ENCODE peak calls at places on chromosomes 2 and 18, in eight cellular contexts. B is cardiac fibroblast, D is fibroblast of lung, U is coronary artery, L is SJSA1, S is fibroblast of pulmonary artery, P is fibroblast of mammary gland, I is aorta. C is an unnamed sample.

GRCh38 chr2:239882335-239882734 is 142.8 kb downstream of the NDUFA10 start:
- DNase-seq in P (peak), U (peak), I (no peak), L (peak), S (peak), B (peak), D (peak), C (peak)

GRCh38 chr2:26767129-26767528 is 3.0 kb downstream of the SLC35F6 start:
- DNase-seq in D (no peak), L (no peak), P (no peak), I (no peak), B (no peak), U (no peak), S (no peak), C (no peak)

GRCh38 chr2:1772868-1773267 is 28.6 kb upstream of the PXDN start:
- DNase-seq in D (peak), P (no peak), B (no peak), L (no peak), U (no peak), S (no peak), I (no peak), C (no peak)

GRCh38 chr2:157875720-157876065 is 437 bp downstream of the ACVR1 start:
- DNase-seq in L (peak), U (no peak), I (peak), D (peak), S (no peak), B (no peak), P (no peak), C (peak)

GRCh38 chr2:236538242-236538641 is 31.4 kb upstream of the ACKR3 start:
- DNase-seq in S (no peak), B (no peak), L (no peak), I (no peak), D (no peak), P (no peak), U (no peak), C (no peak)

GRCh38 chr18:26549486-26550435 is 1.4 kb upstream of the KCTD1 start:
- DNase-seq in B (peak), P (peak), U (peak), L (peak), I (peak), D (peak), S (peak), C (peak)

GRCh38 chr2:51673628-51674027 is 641.7 kb upstream of the NRXN1 start:
- DNase-seq in P (no peak), I (no peak), B (no peak), S (no peak), L (no peak), U (no peak), D (no peak), C (no peak)

GRCh38 chr18:5619381-5619780 is 75.6 kb upstream of the EPB41L3 start:
- DNase-seq in I (no peak), P (no peak), B (no peak), S (no peak), U (no peak), L (no peak), D (no peak), C (no peak)

GRCh38 chr2:138071720-138072719 is 107.7 kb downstream of the HNMT start:
- DNase-seq in S (peak), U (no peak), D (peak), L (peak), I (no peak), B (peak), P (no peak), C (peak)

GRCh38 chr18:2495381-2495780 is 75.9 kb downstream of the METTL4 start:
- DNase-seq in B (no peak), S (no peak), L (no peak), P (no peak), I (no peak), D (peak), U (no peak), C (no peak)

GRCh38 chr2:38158361-38159128 is 82.6 kb upstream of the CYP1B1 start:
- DNase-seq in I (no peak), B (peak), S (peak), D (no peak), L (no peak), P (peak), U (no peak), C (no peak)

GRCh38 chr2:10272464-10272863 is 30.2 kb upstream of the HPCAL1 start:
- DNase-seq in L (no peak), U (no peak), B (no peak), I (no peak), D (no peak), P (no peak), S (no peak), C (peak)

GRCh38 chr2:211766689-211767088 is 771.9 kb downstream of the ERBB4 start:
- DNase-seq in P (no peak), L (no peak), U (no peak), I (no peak), S (no peak), D (no peak), B (no peak), C (no peak)

GRCh38 chr18:49339146-49339545 is 121.3 kb downstream of the DYM start:
- DNase-seq in P (no peak), B (no peak), D (no peak), S (no peak), I (no peak), U (no peak), L (no peak), C (no peak)

GRCh38 chr2:40244251-40245010 is 207.5 kb downstream of the SLC8A1 start:
- DNase-seq in U (no peak), P (peak), B (peak), I (peak), L (peak), D (peak), S (peak), C (peak)

GRCh38 chr2:240570531-240571313 is 2.4 kb downstream of the RNPEPL1 start:
- DNase-seq in P (no peak), B (no peak), I (peak), L (no peak), U (no peak), D (no peak), S (no peak), C (peak)

GRCh38 chr18:14997367-14997766 is 249.4 kb downstream of the ANKRD30B start:
- DNase-seq in I (no peak), D (no peak), L (no peak), B (no peak), U (no peak), P (no peak), S (no peak), C (no peak)

GRCh38 chr2:230134496-230135073 is 65.9 kb upstream of the SLC16A14 start:
- DNase-seq in P (peak), D (peak), I (no peak), L (no peak), S (peak), B (peak), U (no peak), C (no peak)

GRCh38 chr2:215847718-215848117 is 165.6 kb downstream of the MREG start:
- DNase-seq in L (no peak), I (no peak), U (no peak), S (peak), B (peak), P (peak), D (no peak), C (no peak)

GRCh38 chr2:11717623-11718022 is 28.8 kb upstream of the LPIN1 start:
- DNase-seq in B (no peak), D (no peak), I (no peak), S (no peak), L (no peak), P (no peak), U (no peak), C (no peak)

GRCh38 chr2:11713815-11714214 is 32.6 kb upstream of the LPIN1 start:
- DNase-seq in U (no peak), P (no peak), D (no peak), B (no peak), I (no peak), S (no peak), L (no peak), C (no peak)

GRCh38 chr2:11716689-11717321 is 29.6 kb upstream of the LPIN1 start:
- DNase-seq in D (no peak), I (no peak), L (no peak), S (peak), U (no peak), P (peak), B (peak), C (no peak)

GRCh38 chr2:11712866-11713265 is 33.6 kb upstream of the LPIN1 start:
- DNase-seq in L (no peak), D (no peak), I (no peak), P (no peak), U (no peak), B (no peak), S (no peak), C (no peak)

DNA sequence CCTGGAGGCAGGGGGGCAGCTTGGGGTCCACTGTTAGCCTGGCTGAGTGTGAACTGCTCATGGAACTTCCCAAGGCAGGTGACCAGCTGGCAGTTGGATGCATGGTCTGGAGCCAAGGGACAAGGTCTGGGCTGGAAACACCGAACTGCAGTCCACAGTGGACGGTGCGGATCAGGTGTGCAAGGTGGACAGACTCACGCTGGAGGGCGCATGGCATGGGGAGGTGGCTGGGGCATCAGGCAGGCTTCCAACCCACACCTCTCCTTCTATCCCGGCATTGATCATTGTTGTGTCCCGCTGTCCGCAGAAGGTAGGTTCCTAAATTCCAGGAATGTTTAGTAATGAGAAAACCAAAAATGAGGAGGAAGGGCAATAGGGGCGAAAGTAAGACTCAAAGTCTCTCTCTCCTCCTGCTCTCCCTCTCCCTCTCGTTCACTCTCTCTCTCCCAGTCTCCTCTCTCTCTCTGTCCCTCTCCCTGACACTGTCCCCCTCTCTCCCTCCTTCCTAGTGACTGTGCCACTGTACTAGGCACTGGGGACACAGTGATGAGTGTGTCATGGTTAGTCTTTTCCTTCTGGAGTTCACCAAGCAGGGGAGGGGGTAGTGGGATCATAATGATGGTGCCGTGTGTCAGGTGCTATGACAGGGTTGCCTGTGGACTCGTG is 30.3 kb upstream of the LPIN1 start:
- DNase-seq in P (no peak), L (no peak), S (no peak), D (no peak), I (no peak), B (no peak), U (no peak), C (no peak)
- H3K4me3 ChIP-seq in P (no peak), L (no peak), S (no peak), D (no peak), I (no peak), B (no peak), U (no peak), C (no peak)

GRCh38 chr2:33135645-33136044 is 188.9 kb downstream of the LTBP1 start:
- DNase-seq in I (no peak), B (peak), L (no peak), S (peak), P (peak), D (peak), U (no peak), C (no peak)

GRCh38 chr2:33134764-33135560 is 188.2 kb downstream of the LTBP1 start:
- DNase-seq in I (no peak), L (no peak), P (no peak), U (no peak), B (peak), D (no peak), S (peak), C (no peak)

GRCh38 chr2:33137331-33137730 is 190.6 kb downstream of the LTBP1 start:
- DNase-seq in B (peak), I (no peak), L (no peak), U (no peak), S (no peak), P (no peak), D (no peak), C (no peak)

GRCh38 chr2:33136570-33136969 is 189.8 kb downstream of the LTBP1 start:
- DNase-seq in B (peak), U (no peak), P (peak), I (no peak), S (peak), D (no peak), L (no peak), C (no peak)

GRCh38 chr2:33136056-33136455 is 189.3 kb downstream of the LTBP1 start:
- DNase-seq in P (peak), B (peak), U (no peak), I (peak), D (no peak), L (no peak), S (peak), C (no peak)
- H3K4me3 ChIP-seq in P (peak), B (peak), U (peak), I (peak), D (peak), L (no peak), S (peak), C (no peak)

GRCh38 chr2:238162516-238163441 is 4.0 kb downstream of the ERFE start:
- DNase-seq in P (no peak), U (no peak), L (no peak), B (no peak), I (peak), S (no peak), D (peak), C (no peak)

GRCh38 chr2:238162171-238162515 is 3.4 kb downstream of the ERFE start:
- DNase-seq in U (no peak), P (no peak), B (no peak), S (no peak), I (peak), L (no peak), D (no peak), C (no peak)

GRCh38 chr2:238165288-238165921 is 6.6 kb downstream of the ERFE start:
- DNase-seq in P (no peak), S (no peak), L (no peak), U (no peak), B (no peak), D (no peak), I (peak), C (no peak)

GRCh38 chr2:238164906-238165287 is 6.1 kb downstream of the ERFE start:
- DNase-seq in I (peak), U (no peak), S (no peak), B (no peak), L (no peak), D (no peak), P (no peak), C (no peak)

DNA sequence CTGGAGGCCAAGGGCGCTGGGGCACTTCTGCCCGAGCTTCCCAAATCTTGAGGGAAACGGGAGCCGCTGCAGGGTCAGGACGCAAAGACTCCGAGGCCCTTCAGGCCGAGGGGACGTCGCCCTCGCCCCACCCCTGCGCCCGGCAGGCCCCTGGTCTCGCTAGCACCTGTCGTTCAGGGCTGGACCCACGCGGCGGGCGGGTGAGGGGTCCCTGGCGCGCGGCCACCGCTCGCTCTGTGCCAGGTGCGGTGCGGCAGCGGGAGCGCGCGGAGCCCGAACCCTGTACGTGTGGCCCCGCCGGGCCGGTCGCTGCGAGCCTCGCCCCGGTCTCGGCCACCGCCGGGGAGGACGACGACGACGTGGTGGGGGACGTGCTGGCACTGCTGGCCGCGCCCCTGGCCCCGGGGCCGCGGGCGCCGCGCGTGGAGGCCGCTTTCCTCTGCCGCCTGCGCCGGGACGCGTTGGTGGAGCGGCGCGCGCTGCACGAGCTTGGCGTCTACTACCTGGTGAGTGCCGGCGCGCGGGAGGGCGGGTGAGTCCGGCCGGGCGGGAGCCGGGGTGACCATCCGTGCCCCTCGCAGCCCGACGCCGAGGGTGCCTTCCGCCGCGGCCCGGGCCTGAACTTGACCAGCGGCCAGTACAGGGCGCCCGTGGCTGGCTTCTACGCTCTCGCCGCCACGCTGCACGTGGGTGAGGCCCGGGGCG is 4.9 kb downstream of the ERFE start:
- DNase-seq in D (peak), B (no peak), U (no peak), I (peak), S (no peak), L (no peak), P (no peak), C (no peak)
- H3K4me3 ChIP-seq in D (no peak), B (no peak), U (peak), I (no peak), S (no peak), L (no peak), P (no peak), C (no peak)

GRCh38 chr2:218711550-218711929 is 905 bp downstream of the TTLL4 start:
- DNase-seq in B (peak), I (no peak), U (no peak), S (no peak), D (peak), P (no peak), L (no peak), C (no peak)

GRCh38 chr2:218717262-218717661 is 6.6 kb downstream of the TTLL4 start:
- DNase-seq in I (no peak), D (peak), B (no peak), L (no peak), P (no peak), U (no peak), S (peak), C (no peak)

GRCh38 chr2:218710687-218711549 is at the start of gene TTLL4:
- DNase-seq in L (peak), P (peak), U (peak), B (peak), S (peak), D (peak), I (peak), C (peak)

GRCh38 chr2:218716070-218716469 is 5.4 kb downstream of the TTLL4 start:
- DNase-seq in I (no peak), S (peak), L (no peak), P (peak), B (peak), U (no peak), D (peak), C (no peak)

GRCh38 chr2:218713922-218714321 is 3.3 kb downstream of the TTLL4 start:
- DNase-seq in S (no peak), L (no peak), D (no peak), B (no peak), U (no peak), I (no peak), P (no peak), C (no peak)
- H3K4me3 ChIP-seq in S (no peak), L (no peak), D (no peak), B (no peak), U (no peak), I (no peak), P (no peak), C (no peak)

DNA sequence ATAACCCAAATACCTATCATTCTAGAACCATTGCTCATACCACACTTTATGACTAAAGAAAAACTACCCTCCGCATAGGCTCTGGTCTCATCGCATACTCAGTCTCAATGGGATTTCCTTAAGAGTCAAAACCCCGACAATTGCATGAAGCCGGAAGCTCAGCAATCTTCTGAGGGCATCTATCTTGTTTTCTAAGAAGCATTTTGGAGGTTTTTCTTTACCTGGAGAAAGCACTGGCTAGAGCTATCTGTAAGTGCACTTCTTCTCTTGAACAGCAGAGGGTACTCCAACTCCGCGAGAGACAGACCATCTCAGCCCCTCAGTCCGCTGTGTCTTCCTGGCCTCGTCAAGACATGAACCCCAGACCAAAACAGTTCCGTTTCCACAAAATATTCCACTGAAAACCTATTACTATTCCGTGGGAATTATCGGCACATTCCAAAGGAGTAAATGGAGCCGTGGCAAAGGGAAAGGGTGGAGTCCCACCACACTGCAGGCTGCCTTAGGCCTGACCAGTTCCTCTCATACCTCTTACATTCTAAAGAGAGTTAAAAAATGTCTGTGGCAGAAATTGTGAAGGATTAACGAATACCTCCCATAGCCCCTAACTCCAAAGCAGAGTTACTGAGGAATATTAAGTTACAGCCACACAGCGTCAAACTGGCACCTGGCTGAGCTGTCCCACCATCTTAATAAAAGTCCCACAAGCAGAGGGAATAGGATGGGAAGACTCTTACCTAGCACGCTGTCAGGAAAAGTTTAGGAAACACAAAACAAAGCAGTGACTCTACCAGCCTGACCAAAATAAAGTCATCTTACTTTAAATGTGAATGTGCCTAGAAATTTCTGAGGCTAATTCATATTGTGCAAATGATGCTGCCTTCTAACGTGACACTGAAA is 325.6 kb upstream of the VRK2 start:
- DNase-seq in D (peak), I (peak), L (peak), P (peak), B (peak), S (peak), U (no peak), C (peak)
- H3K4me3 ChIP-seq in D (no peak), I (peak), L (no peak), P (no peak), B (peak), S (no peak), U (peak), C (no peak)

GRCh38 chr18:31101148-31102019 is 837 bp downstream of the DSC2 start:
- DNase-seq in I (peak), B (peak), S (peak), P (no peak), U (peak), L (no peak), D (peak), C (peak)
- H3K4me3 ChIP-seq in I (peak), B (peak), S (peak), P (no peak), U (peak), L (peak), D (no peak), C (peak)